ENCODE peak calls at places on chromosomes 6 and 20, in six cellular contexts. One of them, this sample, is unnamed. For H3K27me3, the result is how much of the 10 kb centered on the place peaks cover.

GRCh38 chr6:98986216-98986615 is 38.5 kb upstream of the FBXL4 start:
- DNase-seq in endothelial cell of umbilical vein: no peak
- DNase-seq in stomach: no peak
- DNase-seq in body of pancreas: no peak
- DNase-seq in HCT116: no peak
- DNase-seq in tibial nerve: no peak
- DNase-seq in this sample: no peak

GRCh38 chr20:6954219-6954618 is 186.7 kb downstream of the BMP2 start:
- DNase-seq in endothelial cell of umbilical vein: no peak
- DNase-seq in stomach: no peak
- DNase-seq in body of pancreas: no peak
- DNase-seq in HCT116: no peak
- DNase-seq in tibial nerve: no peak
- DNase-seq in this sample: no peak

GRCh38 chr20:10040070-10040970 is 5.5 kb downstream of the ANKEF1 start:
- DNase-seq in endothelial cell of umbilical vein: peak
- DNase-seq in stomach: no peak
- DNase-seq in body of pancreas: no peak
- DNase-seq in HCT116: peak
- DNase-seq in tibial nerve: no peak
- DNase-seq in this sample: no peak

GRCh38 chr20:43458422-43458924 is 777 bp downstream of the SRSF6 start:
- DNase-seq in endothelial cell of umbilical vein: peak
- DNase-seq in stomach: no peak
- DNase-seq in body of pancreas: no peak
- DNase-seq in HCT116: no peak
- DNase-seq in tibial nerve: no peak
- DNase-seq in this sample: no peak

GRCh38 chr20:53896647-53897046 is 173.7 kb downstream of the BCAS1 start:
- DNase-seq in endothelial cell of umbilical vein: no peak
- DNase-seq in stomach: no peak
- DNase-seq in body of pancreas: no peak
- DNase-seq in HCT116: no peak
- DNase-seq in tibial nerve: no peak
- DNase-seq in this sample: no peak

GRCh38 chr6:36746251-36746650 is 48.6 kb downstream of the RAB44 start:
- DNase-seq in endothelial cell of umbilical vein: no peak
- DNase-seq in stomach: no peak
- DNase-seq in body of pancreas: no peak
- DNase-seq in HCT116: no peak
- DNase-seq in tibial nerve: no peak
- DNase-seq in this sample: no peak

GRCh38 chr6:166757226-166758135 is 130.4 kb upstream of the RPS6KA2 start:
- DNase-seq in endothelial cell of umbilical vein: no peak
- DNase-seq in stomach: no peak
- DNase-seq in body of pancreas: no peak
- DNase-seq in HCT116: no peak
- DNase-seq in tibial nerve: no peak
- DNase-seq in this sample: no peak

GRCh38 chr20:47713941-47714450 is 71.3 kb downstream of the SULF2 start:
- DNase-seq in endothelial cell of umbilical vein: no peak
- DNase-seq in stomach: no peak
- DNase-seq in body of pancreas: no peak
- DNase-seq in HCT116: no peak
- DNase-seq in tibial nerve: peak
- DNase-seq in this sample: no peak

GRCh38 chr20:54980321-54980960 is 505.0 kb downstream of the DOK5 start:
- DNase-seq in endothelial cell of umbilical vein: no peak
- DNase-seq in stomach: no peak
- DNase-seq in body of pancreas: no peak
- DNase-seq in HCT116: no peak
- DNase-seq in tibial nerve: no peak
- DNase-seq in this sample: no peak

GRCh38 chr6:45599053-45599452 is 221.3 kb upstream of the SUPT3H start:
- DNase-seq in endothelial cell of umbilical vein: no peak
- DNase-seq in stomach: no peak
- DNase-seq in body of pancreas: no peak
- DNase-seq in HCT116: no peak
- DNase-seq in tibial nerve: no peak
- DNase-seq in this sample: no peak

GRCh38 chr20:15711177-15711576 is 862.1 kb downstream of the KIF16B start:
- DNase-seq in endothelial cell of umbilical vein: no peak
- DNase-seq in stomach: no peak
- DNase-seq in body of pancreas: no peak
- DNase-seq in HCT116: no peak
- DNase-seq in tibial nerve: no peak
- DNase-seq in this sample: no peak

GRCh38 chr20:1800777-1801176 is 94.4 kb upstream of the SIRPA start:
- DNase-seq in endothelial cell of umbilical vein: peak
- DNase-seq in stomach: no peak
- DNase-seq in body of pancreas: no peak
- DNase-seq in HCT116: no peak
- DNase-seq in tibial nerve: no peak
- DNase-seq in this sample: no peak

GRCh38 chr6:53484409-53485280 is 60.3 kb downstream of the GCLC start:
- DNase-seq in endothelial cell of umbilical vein: peak
- DNase-seq in stomach: peak
- DNase-seq in body of pancreas: peak
- DNase-seq in HCT116: peak
- DNase-seq in tibial nerve: peak
- DNase-seq in this sample: peak

GRCh38 chr6:15956205-15957106 is 172.4 kb upstream of the MYLIP start:
- DNase-seq in endothelial cell of umbilical vein: peak
- DNase-seq in stomach: no peak
- DNase-seq in body of pancreas: peak
- DNase-seq in HCT116: no peak
- DNase-seq in tibial nerve: peak
- DNase-seq in this sample: peak

GRCh38 chr20:1827510-1827973 is 67.7 kb upstream of the SIRPA start:
- DNase-seq in endothelial cell of umbilical vein: no peak
- DNase-seq in stomach: no peak
- DNase-seq in body of pancreas: no peak
- DNase-seq in HCT116: no peak
- DNase-seq in tibial nerve: no peak
- DNase-seq in this sample: no peak

GRCh38 chr6:145023116-145023726 is 712.1 kb downstream of the EPM2A start:
- DNase-seq in endothelial cell of umbilical vein: no peak
- DNase-seq in stomach: no peak
- DNase-seq in body of pancreas: no peak
- DNase-seq in HCT116: no peak
- DNase-seq in tibial nerve: no peak
- DNase-seq in this sample: no peak

GRCh38 chr6:36337814-36338213 is 1.1 kb upstream of the BNIP5 start:
- DNase-seq in endothelial cell of umbilical vein: no peak
- DNase-seq in stomach: no peak
- DNase-seq in body of pancreas: no peak
- DNase-seq in HCT116: no peak
- DNase-seq in tibial nerve: no peak
- DNase-seq in this sample: no peak

GRCh38 chr6:142306736-142307135 is 4.9 kb downstream of the ADGRG6 start:
- DNase-seq in endothelial cell of umbilical vein: peak
- DNase-seq in stomach: no peak
- DNase-seq in body of pancreas: no peak
- DNase-seq in HCT116: no peak
- DNase-seq in tibial nerve: no peak
- DNase-seq in this sample: no peak

GRCh38 chr6:40413231-40413755 is 173.9 kb downstream of the LRFN2 start:
- DNase-seq in endothelial cell of umbilical vein: no peak
- DNase-seq in stomach: no peak
- DNase-seq in body of pancreas: no peak
- DNase-seq in HCT116: no peak
- DNase-seq in tibial nerve: no peak
- DNase-seq in this sample: no peak

GRCh38 chr6:131534654-131534956 is 38.4 kb upstream of the ARG1 start:
- DNase-seq in endothelial cell of umbilical vein: no peak
- DNase-seq in stomach: no peak
- DNase-seq in body of pancreas: no peak
- DNase-seq in HCT116: no peak
- DNase-seq in tibial nerve: no peak
- DNase-seq in this sample: no peak

GRCh38 chr6:130520801-130521200 is 155.0 kb downstream of the TMEM200A start:
- DNase-seq in endothelial cell of umbilical vein: no peak
- DNase-seq in stomach: no peak
- DNase-seq in body of pancreas: no peak
- DNase-seq in HCT116: no peak
- DNase-seq in tibial nerve: no peak
- DNase-seq in this sample: no peak

GRCh38 chr6:150229775-150230561 is 87.1 kb downstream of the PPP1R14C start:
- DNase-seq in endothelial cell of umbilical vein: no peak
- DNase-seq in stomach: no peak
- DNase-seq in body of pancreas: no peak
- DNase-seq in HCT116: no peak
- DNase-seq in tibial nerve: no peak
- DNase-seq in this sample: no peak

GRCh38 chr20:845967-846893 is 12.7 kb downstream of the FAM110A start:
- DNase-seq in endothelial cell of umbilical vein: no peak
- DNase-seq in stomach: no peak
- DNase-seq in body of pancreas: no peak
- DNase-seq in HCT116: no peak
- DNase-seq in tibial nerve: no peak
- DNase-seq in this sample: no peak

GRCh38 chr6:7154341-7155139 is 46.8 kb downstream of the RREB1 start:
- DNase-seq in endothelial cell of umbilical vein: no peak
- DNase-seq in stomach: no peak
- DNase-seq in body of pancreas: no peak
- DNase-seq in HCT116: no peak
- DNase-seq in tibial nerve: no peak
- DNase-seq in this sample: no peak

GRCh38 chr6:138278326-138278725 is 60.0 kb upstream of the PBOV1 start:
- DNase-seq in endothelial cell of umbilical vein: no peak
- DNase-seq in stomach: no peak
- DNase-seq in body of pancreas: peak
- DNase-seq in HCT116: no peak
- DNase-seq in tibial nerve: no peak
- DNase-seq in this sample: no peak

GRCh38 chr6:168699631-168700315 is 258.8 kb downstream of the SMOC2 start:
- DNase-seq in endothelial cell of umbilical vein: no peak
- DNase-seq in stomach: no peak
- DNase-seq in body of pancreas: no peak
- DNase-seq in HCT116: no peak
- DNase-seq in tibial nerve: peak
- DNase-seq in this sample: no peak

GRCh38 chr20:57560554-57561355 is at the start of gene PCK1:
- DNase-seq in endothelial cell of umbilical vein: no peak
- DNase-seq in stomach: peak
- DNase-seq in body of pancreas: peak
- DNase-seq in HCT116: no peak
- DNase-seq in tibial nerve: peak
- DNase-seq in this sample: peak

GRCh38 chr20:13234961-13235360 is 13.9 kb downstream of the ISM1 start:
- DNase-seq in endothelial cell of umbilical vein: no peak
- DNase-seq in stomach: no peak
- DNase-seq in body of pancreas: no peak
- DNase-seq in HCT116: no peak
- DNase-seq in tibial nerve: no peak
- DNase-seq in this sample: no peak

GRCh38 chr6:75210885-75211739 is 5.3 kb upstream of the COL12A1 start:
- DNase-seq in endothelial cell of umbilical vein: peak
- DNase-seq in stomach: peak
- DNase-seq in body of pancreas: peak
- DNase-seq in HCT116: no peak
- DNase-seq in tibial nerve: no peak
- DNase-seq in this sample: peak

GRCh38 chr6:21201673-21202430 is 391.7 kb upstream of the SOX4 start:
- DNase-seq in endothelial cell of umbilical vein: no peak
- DNase-seq in stomach: no peak
- DNase-seq in body of pancreas: no peak
- DNase-seq in HCT116: no peak
- DNase-seq in tibial nerve: no peak
- DNase-seq in this sample: no peak

GRCh38 chr6:10528170-10528981 is 7.2 kb downstream of the GCNT2 start:
- DNase-seq in endothelial cell of umbilical vein: peak
- DNase-seq in stomach: peak
- DNase-seq in body of pancreas: peak
- DNase-seq in HCT116: no peak
- DNase-seq in tibial nerve: no peak
- DNase-seq in this sample: peak

GRCh38 chr20:45115829-45116228 is 855 bp upstream of the WFDC5 start:
- DNase-seq in endothelial cell of umbilical vein: no peak
- DNase-seq in stomach: no peak
- DNase-seq in body of pancreas: no peak
- DNase-seq in HCT116: no peak
- DNase-seq in tibial nerve: no peak
- DNase-seq in this sample: no peak

GRCh38 chr6:30712441-30712840 is 4.6 kb downstream of the MDC1 start:
- DNase-seq in endothelial cell of umbilical vein: no peak
- DNase-seq in stomach: no peak
- DNase-seq in body of pancreas: no peak
- DNase-seq in HCT116: no peak
- DNase-seq in tibial nerve: no peak
- DNase-seq in this sample: no peak
- TF ChIP-seq POLR2A in endothelial cell of umbilical vein: no peak
- TF ChIP-seq POLR2A in stomach: no peak
- TF ChIP-seq POLR2A in body of pancreas: no peak
- TF ChIP-seq POLR2A in HCT116: no peak
- TF ChIP-seq POLR2A in tibial nerve: no peak
- TF ChIP-seq POLR2A in this sample: no peak

GRCh38 chr6:27238010-27238983 is 9.2 kb upstream of the PRSS16 start:
- DNase-seq in endothelial cell of umbilical vein: peak
- DNase-seq in stomach: no peak
- DNase-seq in body of pancreas: no peak
- DNase-seq in HCT116: no peak
- DNase-seq in tibial nerve: no peak
- DNase-seq in this sample: no peak
- H3K27me3 ChIP-seq in endothelial cell of umbilical vein: under half
- H3K27me3 ChIP-seq in stomach: half or more
- H3K27me3 ChIP-seq in body of pancreas: under half
- H3K27me3 ChIP-seq in HCT116: under half
- H3K27me3 ChIP-seq in tibial nerve: half or more
- H3K27me3 ChIP-seq in this sample: half or more

DNA sequence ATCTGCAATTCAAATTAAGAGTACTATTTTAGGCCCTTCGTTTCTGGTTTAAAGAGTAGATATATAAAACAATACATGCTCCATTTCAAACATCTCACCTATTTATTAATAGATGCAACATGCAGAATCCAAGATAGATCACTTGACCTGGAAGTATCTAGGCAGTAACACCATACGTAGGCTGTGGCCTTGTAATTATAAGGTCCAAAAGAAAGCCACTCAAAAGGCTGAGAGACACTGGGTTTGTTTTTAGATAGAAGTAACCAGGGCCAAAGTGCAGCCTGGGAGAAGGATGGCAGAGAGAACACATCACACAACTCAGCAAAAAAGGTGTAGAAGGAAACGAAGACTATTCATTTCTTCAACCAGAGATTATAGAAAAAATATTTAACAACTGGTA is 8.4 kb upstream of the GFOD1 start:
- DNase-seq in endothelial cell of umbilical vein: no peak
- DNase-seq in stomach: no peak
- DNase-seq in body of pancreas: no peak
- DNase-seq in HCT116: no peak
- DNase-seq in tibial nerve: no peak
- DNase-seq in this sample: no peak
- TF ChIP-seq POLR2A in endothelial cell of umbilical vein: no peak
- TF ChIP-seq POLR2A in stomach: no peak
- TF ChIP-seq POLR2A in body of pancreas: no peak
- TF ChIP-seq POLR2A in HCT116: no peak
- TF ChIP-seq POLR2A in tibial nerve: no peak
- TF ChIP-seq POLR2A in this sample: no peak

GRCh38 chr6:111478064-111478476 is 4.9 kb downstream of the REV3L start:
- DNase-seq in endothelial cell of umbilical vein: peak
- DNase-seq in stomach: no peak
- DNase-seq in body of pancreas: no peak
- DNase-seq in HCT116: no peak
- DNase-seq in tibial nerve: no peak
- DNase-seq in this sample: no peak
- H3K27me3 ChIP-seq in endothelial cell of umbilical vein: under half
- H3K27me3 ChIP-seq in stomach: under half
- H3K27me3 ChIP-seq in body of pancreas: under half
- H3K27me3 ChIP-seq in HCT116: under half
- H3K27me3 ChIP-seq in tibial nerve: under half
- H3K27me3 ChIP-seq in this sample: under half

This sample was measured in transverse colon.